ENCODE peak calls at places on chromosomes 12 and 14, in five cellular contexts. One of them, this sample, is unnamed.

GRCh38 chr12:110366474-110367208 is 36.9 kb downstream of the ANAPC7 start:
- DNase-seq in C1 segment of cervical spinal cord: no peak
- DNase-seq in D341Med: no peak
- DNase-seq in HT1080: no peak
- DNase-seq in stimulated activated CD8-positive, alpha-beta memory T cell treated with anti-CD3 and anti-CD28 coated beads, Interleukin-2, amount 100 ng/mL, for 48 hours: no peak
- DNase-seq in this sample: no peak

GRCh38 chr14:90641111-90642010 is 174.9 kb downstream of the TTC7B start:
- DNase-seq in C1 segment of cervical spinal cord: no peak
- DNase-seq in D341Med: no peak
- DNase-seq in HT1080: no peak
- DNase-seq in stimulated activated CD8-positive, alpha-beta memory T cell treated with anti-CD3 and anti-CD28 coated beads, Interleukin-2, amount 100 ng/mL, for 48 hours: no peak
- DNase-seq in this sample: no peak

GRCh38 chr12:127063339-127064090 is 1203.5 kb upstream of the TMEM132C start:
- DNase-seq in C1 segment of cervical spinal cord: no peak
- DNase-seq in D341Med: no peak
- DNase-seq in HT1080: peak; percentile 52
- DNase-seq in stimulated activated CD8-positive, alpha-beta memory T cell treated with anti-CD3 and anti-CD28 coated beads, Interleukin-2, amount 100 ng/mL, for 48 hours: no peak
- DNase-seq in this sample: peak; percentile 19

GRCh38 chr14:59306775-59307174 is 118.3 kb downstream of the DAAM1 start:
- DNase-seq in C1 segment of cervical spinal cord: no peak
- DNase-seq in D341Med: no peak
- DNase-seq in HT1080: peak; percentile 87
- DNase-seq in stimulated activated CD8-positive, alpha-beta memory T cell treated with anti-CD3 and anti-CD28 coated beads, Interleukin-2, amount 100 ng/mL, for 48 hours: no peak
- DNase-seq in this sample: peak; percentile 84

GRCh38 chr12:52355181-52355580 is 12.1 kb downstream of the KRT85 start:
- DNase-seq in C1 segment of cervical spinal cord: no peak
- DNase-seq in D341Med: no peak
- DNase-seq in HT1080: no peak
- DNase-seq in stimulated activated CD8-positive, alpha-beta memory T cell treated with anti-CD3 and anti-CD28 coated beads, Interleukin-2, amount 100 ng/mL, for 48 hours: no peak
- DNase-seq in this sample: peak; percentile 45

GRCh38 chr14:44803239-44803905 is 158.4 kb downstream of the KLHL28 start:
- DNase-seq in C1 segment of cervical spinal cord: no peak
- DNase-seq in D341Med: peak; percentile 63
- DNase-seq in HT1080: peak; percentile 63
- DNase-seq in stimulated activated CD8-positive, alpha-beta memory T cell treated with anti-CD3 and anti-CD28 coated beads, Interleukin-2, amount 100 ng/mL, for 48 hours: no peak
- DNase-seq in this sample: peak; percentile 44

GRCh38 chr12:88451254-88451653 is 129.0 kb downstream of the KITLG start:
- DNase-seq in C1 segment of cervical spinal cord: no peak
- DNase-seq in D341Med: no peak
- DNase-seq in HT1080: no peak
- DNase-seq in stimulated activated CD8-positive, alpha-beta memory T cell treated with anti-CD3 and anti-CD28 coated beads, Interleukin-2, amount 100 ng/mL, for 48 hours: no peak
- DNase-seq in this sample: no peak

GRCh38 chr14:80344208-80344607 is 132.9 kb upstream of the DIO2 start:
- DNase-seq in C1 segment of cervical spinal cord: no peak
- DNase-seq in D341Med: no peak
- DNase-seq in HT1080: no peak
- DNase-seq in stimulated activated CD8-positive, alpha-beta memory T cell treated with anti-CD3 and anti-CD28 coated beads, Interleukin-2, amount 100 ng/mL, for 48 hours: no peak
- DNase-seq in this sample: no peak

GRCh38 chr14:98878278-98878677 is 393.7 kb downstream of the BCL11B start:
- DNase-seq in C1 segment of cervical spinal cord: no peak
- DNase-seq in D341Med: no peak
- DNase-seq in HT1080: no peak
- DNase-seq in stimulated activated CD8-positive, alpha-beta memory T cell treated with anti-CD3 and anti-CD28 coated beads, Interleukin-2, amount 100 ng/mL, for 48 hours: no peak
- DNase-seq in this sample: no peak

GRCh38 chr14:22391908-22392307 is 197.1 kb downstream of the DAD1 start:
- DNase-seq in C1 segment of cervical spinal cord: peak; percentile 33
- DNase-seq in D341Med: peak; percentile 72
- DNase-seq in HT1080: peak; percentile 85
- DNase-seq in stimulated activated CD8-positive, alpha-beta memory T cell treated with anti-CD3 and anti-CD28 coated beads, Interleukin-2, amount 100 ng/mL, for 48 hours: no peak
- DNase-seq in this sample: peak; percentile 77

GRCh38 chr12:107091989-107092641 is 1.2 kb downstream of the CRY1 start:
- DNase-seq in C1 segment of cervical spinal cord: no peak
- DNase-seq in D341Med: peak; percentile 58
- DNase-seq in HT1080: peak; percentile 96
- DNase-seq in stimulated activated CD8-positive, alpha-beta memory T cell treated with anti-CD3 and anti-CD28 coated beads, Interleukin-2, amount 100 ng/mL, for 48 hours: no peak
- DNase-seq in this sample: peak; percentile 94

This sample was measured in M059J.